ENCODE peak calls at places on chromosomes 12 and 14, in seven cellular contexts. V, D, B, H, G, L and A are unnamed samples. For H3K4me1, the result is how much of the 10 kb centered on the place peaks cover.

GRCh38 chr12:70258605-70259403 is 15.6 kb downstream of the CNOT2 start:
- DNase-seq in V (no peak), D (no peak), B (no peak), H (no peak), G (no peak), L (no peak), A (no peak)

GRCh38 chr12:52917800-52918199 is 12.9 kb upstream of the KRT8 start:
- DNase-seq in V (no peak), D (no peak), B (no peak), H (no peak), G (no peak), L (no peak), A (no peak)

GRCh38 chr12:15933751-15934150 is 22.6 kb downstream of the DERA start:
- DNase-seq in V (peak), D (no peak), B (no peak), H (no peak), G (no peak), L (no peak), A (no peak)

GRCh38 chr14:102893452-102893851 is 29.0 kb upstream of the AMN start:
- DNase-seq in V (peak), D (peak), B (no peak), H (no peak), G (no peak), L (no peak), A (no peak)

GRCh38 chr14:56887211-56887610 is 76.9 kb upstream of the OTX2 start:
- DNase-seq in V (no peak), D (no peak), B (no peak), H (no peak), G (no peak), L (no peak), A (no peak)

GRCh38 chr12:42636993-42637392 is 47.4 kb upstream of the PRICKLE1 start:
- DNase-seq in V (no peak), D (no peak), B (no peak), H (no peak), G (no peak), L (no peak), A (no peak)

GRCh38 chr14:50039734-50040400 is 76.5 kb downstream of the VCPKMT start:
- DNase-seq in V (no peak), D (no peak), B (peak), H (no peak), G (no peak), L (no peak), A (no peak)

GRCh38 chr14:67964391-67964812 is 144.8 kb downstream of the RAD51B start:
- DNase-seq in V (peak), D (no peak), B (peak), H (no peak), G (no peak), L (no peak), A (no peak)

GRCh38 chr12:110778801-110779577 is 36.3 kb upstream of the PPP1CC start:
- DNase-seq in V (no peak), D (no peak), B (no peak), H (no peak), G (no peak), L (no peak), A (no peak)

GRCh38 chr12:131205534-131205933 is 251.8 kb downstream of the ADGRD1 start:
- DNase-seq in V (no peak), D (no peak), B (no peak), H (no peak), G (no peak), L (no peak), A (no peak)

DNA sequence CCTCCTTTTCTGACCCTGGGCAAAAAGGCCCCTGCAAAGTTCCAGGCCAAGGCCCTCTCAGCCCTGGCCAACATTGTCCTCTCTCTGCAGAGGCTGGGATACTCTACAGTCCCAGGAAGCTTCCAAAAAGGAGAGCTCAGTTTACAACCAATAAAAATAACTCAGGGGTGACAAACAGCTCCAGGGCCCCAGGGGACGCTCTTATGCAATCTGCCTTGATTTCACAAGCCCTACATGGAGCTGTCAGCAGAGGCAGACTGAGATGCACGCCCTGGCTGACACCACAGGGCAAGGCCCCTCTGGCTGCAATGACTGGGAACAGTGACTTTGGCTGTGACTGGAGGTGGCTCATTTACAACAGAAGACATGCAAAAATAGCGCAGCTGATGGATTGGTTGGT is 129.0 kb upstream of the MED13L start:
- DNase-seq in V (peak), D (peak), B (peak), H (peak), G (peak), L (peak), A (peak)
- H3K4me1 ChIP-seq in V (under half), D (under half), B (under half), H (under half), G (under half), L (under half), A (under half)

GRCh38 chr12:11649413-11650278 is at the start of gene ETV6:
- DNase-seq in V (peak), D (peak), B (peak), H (peak), G (peak), L (peak), A (peak)
- TF ChIP-seq POLR2A in V (peak), D (no peak), B (no peak), H (peak), G (peak), L (peak), A (no peak)

GRCh38 chr12:10154145-10154496 is 17.8 kb downstream of the OLR1 start:
- DNase-seq in V (no peak), D (no peak), B (no peak), H (no peak), G (no peak), L (no peak), A (no peak)
- H3K4me3 ChIP-seq in V (no peak), D (peak), B (peak), H (no peak), G (peak), L (peak), A (no peak)

GRCh38 chr14:80564051-80564450 is 352.7 kb upstream of the DIO2 start:
- DNase-seq in V (peak), D (no peak), B (no peak), H (no peak), G (no peak), L (no peak), A (no peak)
- H3K4me1 ChIP-seq in V (under half), D (under half), B (under half), H (under half), G (under half), L (under half), A (under half)

GRCh38 chr12:28700161-28700560 is 448.9 kb upstream of the FAR2 start:
- DNase-seq in V (no peak), D (no peak), B (no peak), H (no peak), G (no peak), L (no peak), A (no peak)

GRCh38 chr12:28699029-28699428 is 450.0 kb upstream of the FAR2 start:
- DNase-seq in V (no peak), D (no peak), B (no peak), H (no peak), G (no peak), L (no peak), A (no peak)

DNA sequence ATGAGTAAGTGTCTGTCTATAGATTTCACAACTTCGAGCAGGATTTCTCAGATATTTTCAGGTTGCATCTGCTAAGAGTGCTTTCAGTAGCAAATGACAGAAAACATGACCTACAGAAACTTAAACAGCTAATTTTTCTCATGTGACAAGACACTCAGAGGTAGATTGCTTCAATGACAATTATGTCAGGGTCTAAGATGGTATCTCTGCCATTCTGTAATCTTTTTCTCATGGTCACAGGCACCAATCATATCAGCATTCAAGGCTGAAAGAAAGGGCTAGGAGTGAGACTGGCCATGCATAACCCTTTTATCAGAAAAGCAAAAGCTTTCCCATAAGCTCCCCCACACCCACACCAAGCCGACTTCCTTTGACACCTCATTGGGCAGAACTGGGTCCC is 450.5 kb upstream of the FAR2 start:
- DNase-seq in V (no peak), D (no peak), B (no peak), H (no peak), G (no peak), L (no peak), A (no peak)
- TF ChIP-seq POLR2A in V (no peak), D (no peak), B (no peak), H (no peak), G (no peak), L (no peak), A (no peak)

DNA sequence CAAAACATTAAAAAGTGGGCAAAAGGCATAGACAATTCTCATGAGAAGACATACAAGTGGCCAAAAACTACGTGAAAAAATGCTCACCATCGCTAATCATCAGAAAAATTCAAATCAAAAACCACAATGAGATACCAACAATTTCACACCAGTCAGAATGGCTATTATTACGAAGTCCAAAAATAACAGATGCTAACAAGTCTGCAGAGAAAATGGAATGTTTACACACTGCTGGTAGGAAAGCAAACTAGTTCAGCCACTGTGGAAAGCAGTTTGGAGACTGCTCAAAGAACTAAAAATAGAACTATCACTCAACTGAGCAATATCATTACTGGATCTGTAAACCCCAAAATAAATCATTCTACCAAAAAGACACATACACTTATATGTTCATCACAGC is 76.2 kb downstream of the PRKD1 start:
- DNase-seq in V (no peak), D (no peak), B (no peak), H (no peak), G (no peak), L (no peak), A (no peak)
- H3K4me3 ChIP-seq in V (no peak), D (no peak), B (no peak), H (no peak), G (no peak), L (no peak), A (no peak)

DNA sequence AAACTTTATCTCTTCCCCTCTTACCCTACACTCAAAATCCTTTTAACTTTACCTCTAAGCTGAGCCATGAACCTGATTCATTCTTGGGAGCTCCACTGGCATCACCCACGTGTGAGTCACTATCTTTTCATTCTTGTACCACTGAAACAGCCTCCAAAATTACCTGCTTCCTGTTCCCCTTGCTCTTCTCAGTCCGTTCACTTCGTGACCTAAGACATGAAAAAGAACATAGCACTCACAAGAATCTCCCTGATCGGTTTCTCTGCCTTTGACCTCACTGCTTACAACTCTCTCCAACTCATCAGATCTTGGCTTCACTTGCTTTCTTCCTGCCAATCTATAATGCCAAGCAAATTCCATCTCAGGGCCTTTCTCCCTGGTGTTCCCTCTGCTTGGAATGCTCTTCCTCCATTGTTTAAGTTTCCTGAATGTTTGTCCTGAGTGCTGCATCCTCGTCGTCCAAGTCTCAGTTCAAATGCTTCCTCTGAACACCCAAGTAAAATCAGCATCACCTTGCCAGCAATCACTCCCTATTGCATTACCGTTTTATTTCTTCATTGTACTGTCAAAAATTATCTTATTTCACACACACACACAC is 9.2 kb downstream of the GLIPR1 start:
- DNase-seq in V (peak), D (no peak), B (no peak), H (no peak), G (no peak), L (no peak), A (no peak)
- H3K4me1 ChIP-seq in V (under half), D (under half), B (under half), H (under half), G (under half), L (under half), A (under half)

GRCh38 chr12:62259993-62260732 is at the start of gene USP15:
- DNase-seq in V (peak), D (peak), B (peak), H (peak), G (peak), L (peak), A (peak)
- TF ChIP-seq POLR2A in V (peak), D (no peak), B (peak), H (peak), G (peak), L (peak), A (no peak)

DNA sequence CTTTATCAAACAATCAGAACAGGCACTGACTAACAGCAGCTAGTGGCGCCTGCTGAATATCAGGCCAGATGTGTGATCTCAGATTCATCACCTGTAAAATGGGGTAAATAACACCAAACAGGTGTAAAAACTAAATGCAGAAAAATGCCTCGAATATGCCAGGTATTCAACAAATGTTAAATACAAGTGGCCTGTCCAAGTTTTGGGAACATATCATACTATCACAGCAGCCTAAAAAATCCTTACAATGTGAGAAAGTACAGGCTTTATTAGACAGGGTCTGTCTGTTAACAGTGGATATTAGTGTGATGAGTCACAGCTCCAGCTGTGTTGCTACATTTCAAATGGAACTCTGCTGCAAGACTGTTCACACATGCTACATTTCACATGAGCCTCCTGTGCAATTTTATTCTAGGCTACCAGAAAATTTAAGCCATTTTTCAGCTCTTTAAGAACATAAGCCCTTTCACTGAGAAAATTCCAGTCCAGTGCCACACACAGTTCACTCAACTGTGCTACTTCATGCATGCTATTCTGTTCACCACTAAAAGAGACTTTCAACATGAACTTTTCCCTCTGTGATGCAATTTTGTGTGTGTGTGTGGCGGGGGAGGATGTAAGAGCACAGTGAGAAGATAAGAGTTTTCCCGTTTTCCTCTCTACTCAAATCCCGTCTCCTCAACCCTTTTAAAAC is 56.7 kb downstream of the MSRB3 start:
- DNase-seq in V (peak), D (peak), B (peak), H (no peak), G (peak), L (peak), A (peak)
- H3K4me3 ChIP-seq in V (no peak), D (no peak), B (no peak), H (no peak), G (no peak), L (no peak), A (no peak)